ENCODE peak calls at places on chromosomes 11 and 22, in eight cellular contexts. One of them, this sample, is unnamed.

GRCh38 chr11:120184371-120184945 is 26.4 kb upstream of the OAF start:
- DNase-seq in H9: no peak
- DNase-seq in fibroblast of the aortic adventitia: no peak
- DNase-seq in pancreas: no peak
- DNase-seq in colonic mucosa: peak; percentile 36
- DNase-seq in A549: no peak
- DNase-seq in MCF 10A: no peak
- DNase-seq in GM13977: no peak
- DNase-seq in this sample: peak; percentile 48

GRCh38 chr11:42043312-42043711 is 583.9 kb upstream of the LRRC4C start:
- DNase-seq in H9: no peak
- DNase-seq in fibroblast of the aortic adventitia: peak; percentile 2
- DNase-seq in pancreas: no peak
- DNase-seq in colonic mucosa: no peak
- DNase-seq in A549: no peak
- DNase-seq in MCF 10A: peak; percentile 8
- DNase-seq in GM13977: no peak
- DNase-seq in this sample: no peak

GRCh38 chr11:11691296-11692141 is 69.7 kb upstream of the GALNT18 start:
- DNase-seq in H9: peak; percentile 63
- DNase-seq in fibroblast of the aortic adventitia: no peak
- DNase-seq in pancreas: no peak
- DNase-seq in colonic mucosa: no peak
- DNase-seq in A549: no peak
- DNase-seq in MCF 10A: no peak
- DNase-seq in GM13977: no peak
- DNase-seq in this sample: no peak

GRCh38 chr11:65274734-65275682 is 13.2 kb downstream of the POLA2 start:
- DNase-seq in H9: peak; percentile 67
- DNase-seq in fibroblast of the aortic adventitia: peak; percentile 99
- DNase-seq in pancreas: peak; percentile 72
- DNase-seq in colonic mucosa: peak; percentile 88
- DNase-seq in A549: peak; percentile 85
- DNase-seq in MCF 10A: peak; percentile 88
- DNase-seq in GM13977: peak; percentile 38
- DNase-seq in this sample: peak; percentile 91

GRCh38 chr11:61514050-61514917 is 5.7 kb downstream of the LRRC10B start:
- DNase-seq in H9: peak; percentile 58
- DNase-seq in fibroblast of the aortic adventitia: no peak
- DNase-seq in pancreas: no peak
- DNase-seq in colonic mucosa: no peak
- DNase-seq in A549: no peak
- DNase-seq in MCF 10A: no peak
- DNase-seq in GM13977: no peak
- DNase-seq in this sample: no peak

GRCh38 chr11:116976941-116977570 is 121.2 kb downstream of the SIK3 start:
- DNase-seq in H9: no peak
- DNase-seq in fibroblast of the aortic adventitia: peak; percentile 53
- DNase-seq in pancreas: no peak
- DNase-seq in colonic mucosa: no peak
- DNase-seq in A549: no peak
- DNase-seq in MCF 10A: no peak
- DNase-seq in GM13977: no peak
- DNase-seq in this sample: no peak

GRCh38 chr11:60964801-60965200 is 6.7 kb upstream of the CD6 start:
- DNase-seq in H9: no peak
- DNase-seq in fibroblast of the aortic adventitia: no peak
- DNase-seq in pancreas: no peak
- DNase-seq in colonic mucosa: no peak
- DNase-seq in A549: no peak
- DNase-seq in MCF 10A: no peak
- DNase-seq in GM13977: no peak
- DNase-seq in this sample: no peak

GRCh38 chr11:93192163-93192562 is 5.6 kb downstream of the SLC36A4 start:
- DNase-seq in H9: peak; percentile 46
- DNase-seq in fibroblast of the aortic adventitia: no peak
- DNase-seq in pancreas: no peak
- DNase-seq in colonic mucosa: no peak
- DNase-seq in A549: no peak
- DNase-seq in MCF 10A: no peak
- DNase-seq in GM13977: no peak
- DNase-seq in this sample: no peak

GRCh38 chr11:88341852-88342251 is 4.3 kb upstream of the CTSC start:
- DNase-seq in H9: peak; percentile 74
- DNase-seq in fibroblast of the aortic adventitia: no peak
- DNase-seq in pancreas: no peak
- DNase-seq in colonic mucosa: no peak
- DNase-seq in A549: peak; percentile 6
- DNase-seq in MCF 10A: no peak
- DNase-seq in GM13977: no peak
- DNase-seq in this sample: no peak

GRCh38 chr11:15665368-15665871 is 550.7 kb downstream of the INSC start:
- DNase-seq in H9: no peak
- DNase-seq in fibroblast of the aortic adventitia: peak; percentile 73
- DNase-seq in pancreas: no peak
- DNase-seq in colonic mucosa: peak; percentile 14
- DNase-seq in A549: peak; percentile 69
- DNase-seq in MCF 10A: peak; percentile 32
- DNase-seq in GM13977: no peak
- DNase-seq in this sample: peak; percentile 21

GRCh38 chr22:31229402-31230140 is 17.5 kb downstream of the LIMK2 start:
- DNase-seq in H9: no peak
- DNase-seq in fibroblast of the aortic adventitia: peak; percentile 67
- DNase-seq in pancreas: peak; percentile 47
- DNase-seq in colonic mucosa: peak; percentile 78
- DNase-seq in A549: no peak
- DNase-seq in MCF 10A: no peak
- DNase-seq in GM13977: no peak
- DNase-seq in this sample: no peak

GRCh38 chr22:19353363-19354131 is 62.0 kb upstream of the CLTCL1 start:
- DNase-seq in H9: no peak
- DNase-seq in fibroblast of the aortic adventitia: no peak
- DNase-seq in pancreas: no peak
- DNase-seq in colonic mucosa: no peak
- DNase-seq in A549: no peak
- DNase-seq in MCF 10A: no peak
- DNase-seq in GM13977: no peak
- DNase-seq in this sample: peak; percentile 81

GRCh38 chr11:123409456-123409801 is 20.6 kb upstream of the GRAMD1B start:
- DNase-seq in H9: no peak
- DNase-seq in fibroblast of the aortic adventitia: no peak
- DNase-seq in pancreas: no peak
- DNase-seq in colonic mucosa: no peak
- DNase-seq in A549: no peak
- DNase-seq in MCF 10A: no peak
- DNase-seq in GM13977: no peak
- DNase-seq in this sample: no peak

GRCh38 chr11:115916596-115916995 is 412.4 kb upstream of the CADM1 start:
- DNase-seq in H9: no peak
- DNase-seq in fibroblast of the aortic adventitia: no peak
- DNase-seq in pancreas: no peak
- DNase-seq in colonic mucosa: no peak
- DNase-seq in A549: no peak
- DNase-seq in MCF 10A: no peak
- DNase-seq in GM13977: no peak
- DNase-seq in this sample: no peak

GRCh38 chr11:115911656-115912055 is 407.4 kb upstream of the CADM1 start:
- DNase-seq in H9: no peak
- DNase-seq in fibroblast of the aortic adventitia: no peak
- DNase-seq in pancreas: no peak
- DNase-seq in colonic mucosa: no peak
- DNase-seq in A549: no peak
- DNase-seq in MCF 10A: no peak
- DNase-seq in GM13977: no peak
- DNase-seq in this sample: no peak

GRCh38 chr11:115910379-115910778 is 406.2 kb upstream of the CADM1 start:
- DNase-seq in H9: no peak
- DNase-seq in fibroblast of the aortic adventitia: no peak
- DNase-seq in pancreas: no peak
- DNase-seq in colonic mucosa: no peak
- DNase-seq in A549: no peak
- DNase-seq in MCF 10A: no peak
- DNase-seq in GM13977: no peak
- DNase-seq in this sample: no peak

GRCh38 chr11:115912484-115912945 is 408.3 kb upstream of the CADM1 start:
- DNase-seq in H9: peak; percentile 43
- DNase-seq in fibroblast of the aortic adventitia: no peak
- DNase-seq in pancreas: no peak
- DNase-seq in colonic mucosa: no peak
- DNase-seq in A549: no peak
- DNase-seq in MCF 10A: no peak
- DNase-seq in GM13977: no peak
- DNase-seq in this sample: no peak
- TF ChIP-seq CTCF in H9: peak; percentile 62
- TF ChIP-seq CTCF in fibroblast of the aortic adventitia: no peak
- TF ChIP-seq CTCF in pancreas: no peak
- TF ChIP-seq CTCF in colonic mucosa: no peak
- TF ChIP-seq CTCF in A549: no peak
- TF ChIP-seq CTCF in MCF 10A: no peak
- TF ChIP-seq CTCF in GM13977: peak; percentile 53
- TF ChIP-seq CTCF in this sample: peak; percentile 29

DNA sequence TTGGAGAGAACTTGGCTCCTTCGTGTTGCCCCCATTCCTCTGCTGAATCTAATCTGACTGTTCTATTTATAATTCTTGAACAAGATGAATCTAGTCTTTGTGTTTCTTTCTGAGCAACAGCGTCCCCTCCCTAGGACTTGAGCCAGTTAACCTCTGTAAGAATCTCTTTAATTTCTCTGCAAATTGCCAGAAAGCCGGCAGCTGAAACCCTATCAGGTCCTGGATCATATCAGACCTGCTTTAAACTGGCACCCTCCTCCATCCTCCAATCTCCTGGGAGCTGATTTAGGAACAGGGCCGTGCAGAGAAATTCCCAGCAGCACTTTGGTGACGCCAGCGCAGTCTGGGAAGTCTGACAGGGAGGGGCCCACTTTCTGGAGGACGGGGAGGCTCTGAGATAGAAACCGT is 289.2 kb upstream of the SORL1-AS1 start:
- DNase-seq in H9: no peak
- DNase-seq in fibroblast of the aortic adventitia: peak; percentile 100
- DNase-seq in pancreas: peak; percentile 23
- DNase-seq in colonic mucosa: peak; percentile 27
- DNase-seq in A549: no peak
- DNase-seq in MCF 10A: no peak
- DNase-seq in GM13977: no peak
- DNase-seq in this sample: no peak
- TF ChIP-seq CTCF in H9: no peak
- TF ChIP-seq CTCF in fibroblast of the aortic adventitia: peak; percentile 31
- TF ChIP-seq CTCF in pancreas: no peak
- TF ChIP-seq CTCF in colonic mucosa: no peak
- TF ChIP-seq CTCF in A549: no peak
- TF ChIP-seq CTCF in MCF 10A: no peak
- TF ChIP-seq CTCF in GM13977: no peak
- TF ChIP-seq CTCF in this sample: no peak

DNA sequence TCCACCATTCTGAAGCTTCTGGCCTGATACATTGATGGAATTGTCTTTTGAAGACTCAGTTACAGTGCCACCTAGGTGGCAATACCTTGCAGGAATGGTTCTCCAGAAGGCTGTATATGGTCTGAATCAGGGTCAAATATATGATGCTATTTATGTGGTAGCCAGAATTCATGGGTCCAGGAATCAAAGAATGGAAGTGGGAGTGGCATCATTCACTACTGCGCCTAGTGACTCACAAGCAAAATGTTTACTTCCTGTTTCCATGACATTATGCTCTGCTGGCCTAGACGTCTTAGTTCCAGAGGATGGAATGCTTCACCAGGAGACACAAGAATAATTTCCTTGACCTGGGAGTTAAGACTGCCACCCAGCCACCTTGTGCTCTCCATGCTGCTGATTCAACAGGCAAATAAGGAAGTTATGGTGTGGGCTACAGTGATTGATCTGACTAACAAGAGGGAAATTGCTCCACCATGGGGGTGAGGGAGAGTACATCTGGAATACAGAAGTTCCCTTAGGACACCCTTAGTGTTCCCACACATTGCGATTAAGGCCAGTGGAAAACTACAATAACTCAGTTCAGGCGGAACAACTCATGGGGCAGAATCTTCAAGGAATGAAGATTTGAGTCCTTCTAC is 491.8 kb downstream of the ETS1 start:
- DNase-seq in H9: no peak
- DNase-seq in fibroblast of the aortic adventitia: peak; percentile 74
- DNase-seq in pancreas: no peak
- DNase-seq in colonic mucosa: no peak
- DNase-seq in A549: peak; percentile 45
- DNase-seq in MCF 10A: peak; percentile 72
- DNase-seq in GM13977: no peak
- DNase-seq in this sample: no peak
- TF ChIP-seq CTCF in H9: peak; percentile 9
- TF ChIP-seq CTCF in fibroblast of the aortic adventitia: no peak
- TF ChIP-seq CTCF in pancreas: no peak
- TF ChIP-seq CTCF in colonic mucosa: no peak
- TF ChIP-seq CTCF in A549: no peak
- TF ChIP-seq CTCF in MCF 10A: no peak
- TF ChIP-seq CTCF in GM13977: peak; percentile 13
- TF ChIP-seq CTCF in this sample: no peak

GRCh38 chr22:43955040-43955882 is at the start of gene SAMM50:
- DNase-seq in H9: peak; percentile 92
- DNase-seq in fibroblast of the aortic adventitia: peak; percentile 88
- DNase-seq in pancreas: peak; percentile 89
- DNase-seq in colonic mucosa: peak; percentile 94
- DNase-seq in A549: peak; percentile 87
- DNase-seq in MCF 10A: peak; percentile 93
- DNase-seq in GM13977: peak; percentile 95
- DNase-seq in this sample: peak; percentile 94
- TF ChIP-seq CTCF in H9: no peak
- TF ChIP-seq CTCF in fibroblast of the aortic adventitia: peak; percentile 11
- TF ChIP-seq CTCF in pancreas: no peak
- TF ChIP-seq CTCF in colonic mucosa: no peak
- TF ChIP-seq CTCF in A549: no peak
- TF ChIP-seq CTCF in MCF 10A: no peak
- TF ChIP-seq CTCF in GM13977: no peak
- TF ChIP-seq CTCF in this sample: peak; percentile 1

This sample was measured in osteocyte.